ENCODE peak calls at places on chromosome 18, in eight cellular contexts. E is SK-N-SH, C is H9, F is fibroblast of lung, G is HepG2, X is MM.1S, M is PC-3, L is GM23248. U is an unnamed sample.

GRCh38 chr18:74456017-74456408 is 1.1 kb downstream of the DIPK1C start:
- DNase-seq in E (no peak), C (no peak), F (no peak), G (no peak), X (no peak), M (no peak), L (no peak), U (no peak)

GRCh38 chr18:62678847-62679535 is 36.4 kb upstream of the PHLPP1 start:
- DNase-seq in E (no peak), C (peak; percentile 33), F (no peak), G (peak; percentile 12), X (no peak), M (no peak), L (no peak), U (no peak)

GRCh38 chr18:28013064-28013463 is 163.9 kb downstream of the CDH2 start:
- DNase-seq in E (no peak), C (no peak), F (peak; percentile 13), G (peak; percentile 13), X (no peak), M (peak; percentile 52), L (peak; percentile 58), U (no peak)

GRCh38 chr18:35376393-35376741 is 770 bp downstream of the ZNF396 start:
- DNase-seq in E (peak; percentile 65), C (peak; percentile 61), F (no peak), G (no peak), X (no peak), M (no peak), L (no peak), U (peak; percentile 48)

GRCh38 chr18:22765889-22766288 is 167.2 kb upstream of the RBBP8 start:
- DNase-seq in E (no peak), C (no peak), F (peak; percentile 9), G (no peak), X (no peak), M (no peak), L (no peak), U (no peak)

GRCh38 chr18:73638709-73639108 is 508.9 kb downstream of the FBXO15 start:
- DNase-seq in E (no peak), C (no peak), F (peak; percentile 79), G (no peak), X (no peak), M (peak; percentile 33), L (peak; percentile 38), U (no peak)

GRCh38 chr18:5107990-5108389 is 89.1 kb downstream of the AKAIN1 start:
- DNase-seq in E (no peak), C (no peak), F (no peak), G (no peak), X (peak; percentile 7), M (peak; percentile 4), L (peak; percentile 4), U (no peak)

GRCh38 chr18:26405190-26405781 is 143.1 kb downstream of the KCTD1 start:
- DNase-seq in E (peak; percentile 62), C (peak; percentile 47), F (peak; percentile 50), G (peak; percentile 30), X (peak; percentile 51), M (peak; percentile 62), L (peak; percentile 58), U (peak; percentile 52)

GRCh38 chr18:35282353-35282752 is 7.7 kb downstream of the ZSCAN30 start:
- DNase-seq in E (no peak), C (no peak), F (peak; percentile 88), G (peak; percentile 8), X (no peak), M (peak; percentile 72), L (peak; percentile 94), U (no peak)

GRCh38 chr18:44796505-44797198 is 116.0 kb downstream of the SETBP1 start:
- DNase-seq in E (no peak), C (no peak), F (no peak), G (peak; percentile 1), X (no peak), M (no peak), L (no peak), U (no peak)

GRCh38 chr18:63016270-63016669 is 300.9 kb downstream of the PHLPP1 start:
- DNase-seq in E (peak; percentile 82), C (peak; percentile 33), F (peak; percentile 43), G (peak; percentile 36), X (peak; percentile 56), M (peak; percentile 67), L (peak; percentile 82), U (peak; percentile 78)

GRCh38 chr18:41881285-41881684 is 73.7 kb upstream of the PIK3C3 start:
- DNase-seq in E (no peak), C (no peak), F (peak; percentile 77), G (no peak), X (no peak), M (peak; percentile 40), L (peak; percentile 74), U (no peak)

GRCh38 chr18:2963048-2963447 is 49.9 kb downstream of the LPIN2 start:
- DNase-seq in E (no peak), C (no peak), F (no peak), G (no peak), X (no peak), M (no peak), L (no peak), U (peak; percentile 47)

GRCh38 chr18:26549103-26549485 is 741 bp upstream of the KCTD1 start:
- DNase-seq in E (peak; percentile 69), C (no peak), F (peak; percentile 65), G (no peak), X (peak; percentile 26), M (peak; percentile 46), L (peak; percentile 74), U (peak; percentile 51)

GRCh38 chr18:79947054-79947755 is 4.2 kb downstream of the SLC66A2 start:
- DNase-seq in E (no peak), C (peak; percentile 24), F (no peak), G (no peak), X (no peak), M (peak; percentile 68), L (peak; percentile 80), U (no peak)

GRCh38 chr18:48938827-48939367 is 11.9 kb downstream of the SMAD7 start:
- DNase-seq in E (no peak), C (no peak), F (peak; percentile 67), G (no peak), X (no peak), M (no peak), L (peak; percentile 61), U (no peak)

GRCh38 chr18:48939368-48940097 is 11.2 kb downstream of the SMAD7 start:
- DNase-seq in E (no peak), C (peak; percentile 57), F (peak; percentile 79), G (no peak), X (no peak), M (no peak), L (peak; percentile 75), U (no peak)

GRCh38 chr18:48940854-48941531 is 9.8 kb downstream of the SMAD7 start:
- DNase-seq in E (peak; percentile 86), C (no peak), F (no peak), G (no peak), X (peak; percentile 93), M (no peak), L (no peak), U (no peak)

GRCh38 chr18:48935433-48935774 is 15.4 kb downstream of the SMAD7 start:
- DNase-seq in E (no peak), C (peak; percentile 42), F (no peak), G (no peak), X (no peak), M (no peak), L (no peak), U (no peak)

GRCh38 chr18:48937869-48938750 is 12.7 kb downstream of the SMAD7 start:
- DNase-seq in E (no peak), C (no peak), F (no peak), G (no peak), X (no peak), M (no peak), L (peak; percentile 67), U (no peak)
- H3K27ac ChIP-seq in E (peak overlapping the region; percentile 97), C (no peak overlapping the region), F (peak overlapping the region; percentile 30), G (peak overlapping the region; percentile 12), X (peak overlapping the region; percentile 71), M (no peak overlapping the region), L (peak overlapping the region; percentile 87), U (no peak overlapping the region)

DNA sequence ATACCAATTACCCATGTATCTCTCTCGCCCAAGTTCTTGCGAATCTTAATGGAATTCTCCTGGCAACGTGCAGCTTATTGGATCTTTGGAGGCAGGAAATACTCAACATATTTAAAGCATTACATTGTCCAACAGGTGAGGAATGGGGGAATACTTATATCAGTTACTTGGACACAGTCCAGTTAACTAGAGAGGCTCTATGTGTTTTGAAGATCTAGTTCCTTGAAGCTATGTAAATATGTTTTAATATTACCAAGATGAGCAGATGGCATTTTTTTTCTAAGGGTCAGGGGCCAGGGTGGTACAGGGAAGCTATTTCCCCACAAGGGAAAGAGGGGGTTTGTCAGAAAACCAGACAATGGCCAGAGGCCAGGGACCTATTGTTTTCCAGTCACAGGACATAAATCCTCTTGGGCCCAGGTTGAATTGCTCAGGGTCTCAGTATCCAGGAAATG is 26.8 kb upstream of the MC5R start:
- DNase-seq in E (no peak), C (no peak), F (peak; percentile 70), G (peak; percentile 7), X (no peak), M (peak; percentile 84), L (no peak), U (no peak)
- H2AFZ ChIP-seq in E (peak overlapping the region; percentile 74), C (no peak overlapping the region), F (no peak overlapping the region), G (peak overlapping the region; percentile 81), X (no peak overlapping the region), M (no peak overlapping the region), L (no peak overlapping the region), U (no peak overlapping the region)

GRCh38 chr18:57438669-57439616 is 3.8 kb downstream of the ONECUT2 start:
- DNase-seq in E (peak; percentile 76), C (no peak), F (no peak), G (no peak), X (no peak), M (no peak), L (no peak), U (peak; percentile 73)
- H3K27me3 ChIP-seq in E (peaks cover 15% of the 10 kb centered on the region), C (peaks cover 83% of the 10 kb centered on the region), F (peaks cover 72% of the 10 kb centered on the region), G (no peaks in the 10 kb centered on the region), X (no peaks in the 10 kb centered on the region), M (peaks cover 16% of the 10 kb centered on the region), L (peaks cover 86% of the 10 kb centered on the region), U (no peaks in the 10 kb centered on the region)

GRCh38 chr18:46152808-46153617 is 48.8 kb downstream of the HAUS1 start:
- DNase-seq in E (peak; percentile 46), C (peak; percentile 58), F (no peak), G (no peak), X (no peak), M (peak; percentile 68), L (peak; percentile 78), U (no peak)

GRCh38 chr18:46155652-46156051 is 51.5 kb downstream of the HAUS1 start:
- DNase-seq in E (no peak), C (no peak), F (peak; percentile 96), G (no peak), X (no peak), M (peak; percentile 66), L (peak; percentile 95), U (no peak)

GRCh38 chr18:46156124-46156745 is 52.0 kb downstream of the HAUS1 start:
- DNase-seq in E (no peak), C (no peak), F (no peak), G (no peak), X (no peak), M (no peak), L (no peak), U (no peak)

GRCh38 chr18:46148810-46149209 is 44.6 kb downstream of the HAUS1 start:
- DNase-seq in E (peak; percentile 70), C (peak; percentile 76), F (peak; percentile 41), G (peak; percentile 59), X (peak; percentile 60), M (peak; percentile 67), L (peak; percentile 71), U (peak; percentile 82)

DNA sequence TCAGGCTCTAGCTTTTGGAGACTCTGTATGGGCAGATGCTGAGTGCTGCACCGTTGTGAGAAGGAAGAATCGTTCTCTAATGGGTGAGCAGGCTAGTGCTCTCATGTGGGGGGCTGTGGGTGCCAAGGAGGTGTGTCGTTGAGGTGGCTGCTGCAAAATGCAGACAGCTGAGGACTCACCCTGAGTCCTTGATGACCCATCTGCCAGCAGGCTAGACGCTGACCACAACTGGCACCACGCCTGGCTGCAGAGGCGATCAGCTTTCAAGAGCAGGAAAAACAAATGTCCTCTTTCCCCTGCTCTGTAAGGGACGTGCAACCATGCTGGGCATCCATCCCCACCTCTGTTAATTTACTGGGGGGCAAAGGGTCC is 48.2 kb downstream of the HAUS1 start:
- DNase-seq in E (no peak), C (no peak), F (peak; percentile 87), G (no peak), X (no peak), M (peak; percentile 71), L (peak; percentile 94), U (no peak)
- H3K27ac ChIP-seq in E (no peak overlapping the region), C (no peak overlapping the region), F (no peak overlapping the region), G (no peak overlapping the region), X (no peak overlapping the region), M (peak overlapping the region; percentile 83), L (peak overlapping the region; percentile 65), U (no peak overlapping the region)